ENCODE peak calls at places on chromosomes 12 and 14, in six cellular contexts. X is AG04450; J is foreskin fibroblast; L is AG09309; Q is epithelial cell of esophagus; O is CD8-positive, alpha-beta T cell. M is an unnamed sample.

GRCh38 chr14:100708349-100709217 is 18.1 kb upstream of the DLK1 start:
- DNase-seq in X (no peak), Q (no peak), L (no peak), J (peak; percentile 21), O (no peak), M (no peak)

GRCh38 chr12:93356214-93356613 is 21.5 kb upstream of the NUDT4 start:
- DNase-seq in X (no peak), J (no peak), O (no peak), Q (no peak), L (no peak), M (no peak)

GRCh38 chr12:92438641-92439396 is 264.0 kb upstream of the PLEKHG7 start:
- DNase-seq in X (no peak), Q (no peak), J (no peak), O (no peak), L (no peak), M (no peak)

GRCh38 chr14:93566065-93566693 is 135.4 kb downstream of the UNC79 start:
- DNase-seq in O (no peak), X (no peak), L (no peak), J (no peak), Q (no peak), M (no peak)

GRCh38 chr14:86790408-86791364 is 1202.3 kb downstream of the GALC start:
- DNase-seq in J (no peak), O (no peak), Q (peak; percentile 40), X (no peak), L (no peak), M (no peak)

GRCh38 chr12:121812320-121812871 is 8.6 kb downstream of the SETD1B start:
- DNase-seq in Q (peak; percentile 81), O (no peak), X (no peak), L (no peak), J (peak; percentile 87), M (no peak)

GRCh38 chr14:90397401-90398314 is 829 bp downstream of the CALM1 start:
- DNase-seq in L (no peak), J (peak; percentile 71), O (peak; percentile 70), X (no peak), Q (peak; percentile 50), M (no peak)

GRCh38 chr14:34324363-34324795 is 137.7 kb downstream of the SPTSSA start:
- DNase-seq in O (no peak), J (peak; percentile 64), Q (peak; percentile 40), X (peak; percentile 16), L (peak; percentile 5), M (no peak)

GRCh38 chr12:49627752-49628360 is 4.5 kb downstream of the PRPF40B start:
- DNase-seq in O (no peak), Q (peak; percentile 53), X (no peak), J (peak; percentile 60), L (no peak), M (peak; percentile 20)

GRCh38 chr14:56555921-56556570 is 23.6 kb upstream of the TMEM260 start:
- DNase-seq in J (peak; percentile 59), O (no peak), Q (peak; percentile 65), L (no peak), X (no peak), M (no peak)

GRCh38 chr12:72346331-72346944 is 74.3 kb downstream of the TRHDE start:
- DNase-seq in L (peak; percentile 28), J (peak; percentile 91), Q (peak; percentile 77), X (peak; percentile 63), O (no peak), M (peak; percentile 45)

GRCh38 chr12:780750-781379 is 28.5 kb downstream of the WNK1 start:
- DNase-seq in O (no peak), L (no peak), Q (no peak), J (no peak), X (no peak), M (no peak)

GRCh38 chr14:55026441-55026792 is 482 bp downstream of the WDHD1 start:
- DNase-seq in X (no peak), O (no peak), J (peak; percentile 29), Q (no peak), L (no peak), M (no peak)

GRCh38 chr12:1103051-1103450 is 112.0 kb downstream of the ERC1 start:
- DNase-seq in X (no peak), O (no peak), Q (no peak), L (no peak), J (no peak), M (no peak)

GRCh38 chr12:99732121-99732520 is 84.6 kb downstream of the GARIN6 start:
- DNase-seq in X (no peak), L (no peak), J (no peak), O (no peak), Q (no peak), M (no peak)

GRCh38 chr12:60977966-60978365 is 1282.2 kb upstream of the USP15 start:
- DNase-seq in L (no peak), Q (peak; percentile 32), O (no peak), X (no peak), J (peak; percentile 0), M (no peak)

GRCh38 chr12:1474059-1474537 is 120.3 kb downstream of the FBXL14 start:
- DNase-seq in X (peak; percentile 92), L (peak; percentile 91), J (peak; percentile 98), Q (peak; percentile 83), O (no peak), M (peak; percentile 97)

GRCh38 chr12:23555808-23556207 is 393.7 kb downstream of the SOX5 start:
- DNase-seq in O (no peak), L (no peak), J (no peak), X (no peak), Q (no peak), M (no peak)

GRCh38 chr14:95922080-95922479 is 45.4 kb downstream of the TUNAR start:
- DNase-seq in O (no peak), J (no peak), L (no peak), X (no peak), Q (no peak), M (no peak)

GRCh38 chr12:5796171-5797091 is 148.6 kb downstream of the ANO2 start:
- DNase-seq in X (no peak), J (peak; percentile 18), O (peak; percentile 34), Q (no peak), L (no peak), M (no peak)

GRCh38 chr12:110124184-110124995 is at the start of gene IFT81:
- DNase-seq in X (peak; percentile 78), L (peak; percentile 67), O (peak; percentile 94), Q (peak; percentile 93), J (peak; percentile 97), M (peak; percentile 22)

GRCh38 chr14:68359862-68360552 is 432.9 kb downstream of the ZFP36L1 start:
- DNase-seq in O (no peak), L (no peak), Q (peak; percentile 29), X (no peak), J (peak; percentile 34), M (no peak)

GRCh38 chr14:92613008-92613658 is 99.6 kb downstream of the RIN3 start:
- DNase-seq in L (no peak), Q (peak; percentile 14), O (peak; percentile 67), X (no peak), J (peak; percentile 29), M (no peak)

GRCh38 chr12:79932393-79932792 is 2.5 kb downstream of the PPP1R12A start:
- DNase-seq in Q (no peak), O (no peak), L (no peak), X (no peak), J (no peak), M (no peak)
- H3K4me3 ChIP-seq in Q (peak overlapping the region; percentile 84), O (no peak overlapping the region), L (peak overlapping the region; percentile 98), X (peak overlapping the region; percentile 90), J (peak overlapping the region; percentile 97), M (peak overlapping the region; percentile 88)

DNA sequence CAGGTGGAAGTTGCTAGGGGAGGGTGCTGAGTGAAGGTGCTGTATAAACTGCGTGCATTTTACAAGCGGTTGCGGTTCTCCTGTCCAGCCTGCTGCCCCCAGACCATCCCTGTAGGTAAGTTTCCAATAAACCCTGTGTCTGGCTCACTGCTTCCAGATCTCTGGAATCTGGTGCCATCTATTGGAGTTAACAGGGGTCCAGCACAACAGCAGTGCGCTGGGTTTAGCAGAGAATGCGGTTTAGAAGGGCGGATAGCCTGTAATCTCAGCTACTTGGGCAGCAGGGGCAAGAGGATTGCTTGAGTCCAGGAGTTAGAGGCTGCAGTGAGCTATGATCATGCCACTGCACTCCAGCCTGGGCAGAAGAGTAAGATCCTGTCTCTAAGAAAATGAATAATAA is 4.9 kb downstream of the AACS start:
- DNase-seq in Q (no peak), J (peak; percentile 20), O (no peak), X (no peak), L (no peak), M (no peak)
- TF ChIP-seq CTCF in Q (no peak), J (no peak), O (no peak), X (no peak), L (no peak), M (peak; percentile 4)

DNA sequence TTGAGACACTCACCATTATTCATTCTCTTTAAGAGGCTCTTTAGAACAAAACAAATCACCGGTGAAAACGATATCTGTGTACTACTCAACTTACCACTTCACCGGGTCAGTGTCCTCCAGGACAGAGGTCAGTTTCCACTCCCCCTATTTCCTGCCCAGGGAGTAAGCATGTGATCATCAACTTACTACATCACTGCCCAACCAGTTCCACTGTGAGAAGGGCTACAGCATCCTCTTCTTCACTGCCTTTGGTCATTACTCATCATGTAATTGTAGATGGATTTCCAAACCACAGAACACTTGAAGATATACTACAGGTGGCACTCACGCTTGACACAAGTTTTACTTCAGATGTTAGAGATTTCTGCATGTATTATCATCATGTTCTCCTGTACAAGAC is 5.7 kb downstream of the TMCC3 start:
- DNase-seq in O (no peak), L (peak; percentile 32), J (peak; percentile 88), Q (peak; percentile 93), X (no peak), M (peak; percentile 97)
- H3K4me3 ChIP-seq in O (no peak overlapping the region), L (no peak overlapping the region), J (no peak overlapping the region), Q (no peak overlapping the region), X (no peak overlapping the region), M (peak overlapping the region; percentile 52)

GRCh38 chr12:113497709-113498108 is 26.0 kb upstream of the LHX5 start:
- DNase-seq in X (no peak), J (no peak), O (no peak), L (no peak), Q (no peak), M (no peak)
- TF ChIP-seq CTCF in X (no peak), J (no peak), O (no peak), L (no peak), Q (no peak), M (no peak)

DNA sequence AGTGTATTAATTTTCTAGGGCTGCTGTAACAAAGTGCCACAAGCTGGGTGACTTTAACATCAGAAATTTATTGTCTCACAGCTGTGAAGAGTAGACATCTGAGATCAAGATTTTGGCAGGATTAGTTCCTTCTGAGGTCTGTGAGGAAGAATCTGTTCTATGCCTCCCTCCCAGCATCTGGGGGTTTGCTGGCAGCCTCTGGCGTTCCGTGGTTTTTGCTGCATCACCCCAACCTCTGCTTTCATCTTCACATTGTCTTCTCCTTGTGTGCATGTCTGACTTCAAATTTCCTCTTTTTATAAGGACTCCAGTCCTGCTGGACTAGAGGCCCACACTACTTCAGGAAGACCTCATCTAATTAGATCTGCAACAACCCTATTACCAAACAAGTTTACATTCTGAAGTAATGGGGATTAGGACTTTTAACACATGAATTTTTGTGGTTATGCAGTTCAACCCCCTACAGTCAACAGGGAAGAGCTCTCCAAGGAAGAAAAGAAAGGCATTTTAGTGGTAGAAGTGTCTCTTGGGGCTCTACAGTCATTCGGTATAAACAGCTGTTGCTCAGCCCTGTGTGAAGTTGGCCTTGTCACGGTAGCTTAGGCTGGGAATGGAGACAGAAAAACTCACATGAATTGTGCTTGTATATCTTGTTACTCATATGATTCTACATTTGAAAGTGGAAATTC is 89.7 kb downstream of the CAND1 start:
- DNase-seq in X (peak; percentile 37), Q (no peak), J (peak; percentile 82), L (peak; percentile 95), O (no peak), M (no peak)
- H3K4me3 ChIP-seq in X (no peak overlapping the region), Q (no peak overlapping the region), J (no peak overlapping the region), L (no peak overlapping the region), O (no peak overlapping the region), M (no peak overlapping the region)